ENCODE peak calls at places on chromosomes 12 and 14, in five cellular contexts. One of them, this sample, is unnamed.

GRCh38 chr12:90940872-90941499 is 14.0 kb downstream of the CCER1 start:
- DNase-seq in IMR-90: peak
- DNase-seq in HFF-Myc: no peak
- DNase-seq in thyroid gland: no peak
- DNase-seq in CD4-positive, CD25-positive, alpha-beta regulatory T cell: peak
- DNase-seq in this sample: no peak

GRCh38 chr14:50821471-50822464 is 9.2 kb downstream of the NIN start:
- DNase-seq in IMR-90: no peak
- DNase-seq in HFF-Myc: no peak
- DNase-seq in thyroid gland: no peak
- DNase-seq in CD4-positive, CD25-positive, alpha-beta regulatory T cell: peak
- DNase-seq in this sample: no peak

GRCh38 chr14:86203843-86204242 is 673.9 kb downstream of the FLRT2 start:
- DNase-seq in IMR-90: no peak
- DNase-seq in HFF-Myc: no peak
- DNase-seq in thyroid gland: no peak
- DNase-seq in CD4-positive, CD25-positive, alpha-beta regulatory T cell: no peak
- DNase-seq in this sample: no peak

GRCh38 chr12:96255077-96255476 is 60.9 kb downstream of the ELK3 start:
- DNase-seq in IMR-90: peak
- DNase-seq in HFF-Myc: no peak
- DNase-seq in thyroid gland: peak
- DNase-seq in CD4-positive, CD25-positive, alpha-beta regulatory T cell: no peak
- DNase-seq in this sample: peak

GRCh38 chr12:120199595-120200306 is 1.2 kb downstream of the RPLP0 start:
- DNase-seq in IMR-90: peak
- DNase-seq in HFF-Myc: no peak
- DNase-seq in thyroid gland: no peak
- DNase-seq in CD4-positive, CD25-positive, alpha-beta regulatory T cell: no peak
- DNase-seq in this sample: no peak

GRCh38 chr14:90368946-90369721 is 27.7 kb upstream of the CALM1 start:
- DNase-seq in IMR-90: peak
- DNase-seq in HFF-Myc: peak
- DNase-seq in thyroid gland: no peak
- DNase-seq in CD4-positive, CD25-positive, alpha-beta regulatory T cell: peak
- DNase-seq in this sample: no peak

GRCh38 chr12:50542448-50542847 is 37.7 kb downstream of the DIP2B start:
- DNase-seq in IMR-90: peak
- DNase-seq in HFF-Myc: no peak
- DNase-seq in thyroid gland: no peak
- DNase-seq in CD4-positive, CD25-positive, alpha-beta regulatory T cell: peak
- DNase-seq in this sample: no peak

GRCh38 chr14:77353469-77354141 is 23.3 kb downstream of the TMED8 start:
- DNase-seq in IMR-90: no peak
- DNase-seq in HFF-Myc: no peak
- DNase-seq in thyroid gland: no peak
- DNase-seq in CD4-positive, CD25-positive, alpha-beta regulatory T cell: no peak
- DNase-seq in this sample: no peak

GRCh38 chr14:90543876-90544275 is 147.0 kb downstream of the CALM1 start:
- DNase-seq in IMR-90: no peak
- DNase-seq in HFF-Myc: no peak
- DNase-seq in thyroid gland: no peak
- DNase-seq in CD4-positive, CD25-positive, alpha-beta regulatory T cell: no peak
- DNase-seq in this sample: no peak

GRCh38 chr12:6384499-6385436 is 806 bp downstream of the LTBR start:
- DNase-seq in IMR-90: no peak
- DNase-seq in HFF-Myc: no peak
- DNase-seq in thyroid gland: peak
- DNase-seq in CD4-positive, CD25-positive, alpha-beta regulatory T cell: no peak
- DNase-seq in this sample: no peak

GRCh38 chr14:96098309-96098998 is 59.3 kb downstream of the C14orf132 start:
- DNase-seq in IMR-90: peak
- DNase-seq in HFF-Myc: peak
- DNase-seq in thyroid gland: no peak
- DNase-seq in CD4-positive, CD25-positive, alpha-beta regulatory T cell: peak
- DNase-seq in this sample: no peak

GRCh38 chr14:50399251-50400032 is 2.8 kb upstream of the CDKL1 start:
- DNase-seq in IMR-90: peak
- DNase-seq in HFF-Myc: no peak
- DNase-seq in thyroid gland: peak
- DNase-seq in CD4-positive, CD25-positive, alpha-beta regulatory T cell: no peak
- DNase-seq in this sample: no peak

GRCh38 chr12:132603240-132604107 is 6.9 kb downstream of the LRCOL1 start:
- DNase-seq in IMR-90: no peak
- DNase-seq in HFF-Myc: no peak
- DNase-seq in thyroid gland: no peak
- DNase-seq in CD4-positive, CD25-positive, alpha-beta regulatory T cell: no peak
- DNase-seq in this sample: no peak

GRCh38 chr12:2273288-2273687 is 220.5 kb downstream of the CACNA1C start:
- DNase-seq in IMR-90: peak
- DNase-seq in HFF-Myc: no peak
- DNase-seq in thyroid gland: peak
- DNase-seq in CD4-positive, CD25-positive, alpha-beta regulatory T cell: no peak
- DNase-seq in this sample: peak

DNA sequence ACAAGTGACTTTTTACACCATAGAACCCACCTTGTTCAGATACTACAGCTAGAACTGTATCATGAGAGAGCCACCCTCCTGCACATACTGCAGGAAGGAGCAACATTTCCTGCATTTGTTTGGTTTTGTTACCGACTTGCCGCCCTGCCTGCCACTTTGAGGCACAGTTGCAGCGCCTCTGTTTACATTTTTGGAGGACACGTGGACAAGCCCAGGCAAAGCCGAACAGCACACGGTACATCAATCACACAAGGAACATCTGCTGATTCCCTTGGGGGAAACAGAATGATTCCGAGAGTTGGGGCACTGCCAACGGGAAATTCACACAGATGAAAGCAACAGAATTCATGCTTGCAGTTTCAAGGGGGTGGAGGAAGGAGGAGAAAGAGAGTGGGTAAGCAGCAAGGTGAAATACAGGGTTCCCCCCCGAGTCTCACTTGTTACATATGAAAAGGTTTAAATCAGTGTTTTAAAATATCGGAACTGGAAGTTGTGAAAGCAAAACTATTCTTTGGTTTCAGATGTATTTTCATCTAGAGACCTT is 110.7 kb downstream of the BTG1 start:
- DNase-seq in IMR-90: peak
- DNase-seq in HFF-Myc: peak
- DNase-seq in thyroid gland: peak
- DNase-seq in CD4-positive, CD25-positive, alpha-beta regulatory T cell: peak
- DNase-seq in this sample: peak
- H3K4me3 ChIP-seq in IMR-90: peak
- H3K4me3 ChIP-seq in HFF-Myc: peak
- H3K4me3 ChIP-seq in thyroid gland: no peak
- H3K4me3 ChIP-seq in CD4-positive, CD25-positive, alpha-beta regulatory T cell: peak
- H3K4me3 ChIP-seq in this sample: peak

DNA sequence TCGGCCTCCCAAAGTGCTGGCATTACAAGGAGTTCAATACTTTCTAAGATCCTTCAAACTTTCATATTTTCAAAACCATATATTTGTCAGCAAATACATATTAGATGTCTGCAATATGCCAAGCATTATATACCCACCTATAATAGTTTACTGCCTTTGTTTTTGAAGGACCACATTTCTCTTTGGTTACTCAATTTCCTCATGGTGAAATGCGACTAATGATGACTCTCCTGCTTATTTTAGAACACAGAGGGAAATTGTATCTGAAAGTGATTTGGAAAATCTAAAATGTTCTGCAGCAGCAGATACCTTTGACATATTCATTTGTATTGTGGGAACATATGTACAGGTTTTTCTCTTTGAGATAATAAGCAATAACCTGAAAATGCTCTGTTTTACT is 2.7 kb upstream of the CNTN1 start:
- DNase-seq in IMR-90: no peak
- DNase-seq in HFF-Myc: no peak
- DNase-seq in thyroid gland: no peak
- DNase-seq in CD4-positive, CD25-positive, alpha-beta regulatory T cell: no peak
- DNase-seq in this sample: no peak
- H3K4me3 ChIP-seq in IMR-90: no peak
- H3K4me3 ChIP-seq in HFF-Myc: no peak
- H3K4me3 ChIP-seq in thyroid gland: no peak
- H3K4me3 ChIP-seq in CD4-positive, CD25-positive, alpha-beta regulatory T cell: no peak
- H3K4me3 ChIP-seq in this sample: no peak

DNA sequence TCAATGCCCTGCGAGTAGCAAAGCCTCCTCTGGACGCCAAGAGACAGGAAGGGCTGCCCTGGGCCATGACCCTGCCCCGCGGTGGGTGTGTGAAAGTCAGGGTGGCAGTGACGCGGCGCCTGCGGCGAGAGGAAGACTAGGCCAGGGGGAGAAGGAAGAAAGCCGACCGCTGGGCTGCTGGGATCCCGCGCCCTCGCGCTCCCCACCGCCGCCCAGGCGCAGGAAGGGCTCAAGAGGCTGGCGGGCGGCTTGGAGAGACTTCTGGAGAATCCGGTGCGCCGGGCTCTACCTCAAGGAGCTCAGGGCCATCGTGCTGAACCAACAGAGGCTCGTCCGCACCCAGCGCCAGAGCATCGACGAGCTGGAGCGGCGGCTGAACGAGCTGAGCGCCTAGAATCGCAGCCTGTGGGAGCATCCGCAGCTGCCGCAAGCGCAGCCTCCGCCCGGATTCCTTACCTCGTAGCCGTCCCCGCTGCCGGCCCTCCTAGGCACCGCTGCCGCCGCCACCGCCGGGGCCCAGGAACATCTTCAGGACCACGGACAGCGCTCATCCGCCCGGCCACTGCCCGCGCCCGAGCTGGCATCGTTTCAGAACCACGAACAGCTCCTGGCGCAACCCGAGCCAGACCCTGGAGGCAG is 105.0 kb upstream of the PRB2 start:
- DNase-seq in IMR-90: peak
- DNase-seq in HFF-Myc: peak
- DNase-seq in thyroid gland: peak
- DNase-seq in CD4-positive, CD25-positive, alpha-beta regulatory T cell: peak
- DNase-seq in this sample: peak
- H3K4me3 ChIP-seq in IMR-90: no peak
- H3K4me3 ChIP-seq in HFF-Myc: no peak
- H3K4me3 ChIP-seq in thyroid gland: no peak
- H3K4me3 ChIP-seq in CD4-positive, CD25-positive, alpha-beta regulatory T cell: no peak
- H3K4me3 ChIP-seq in this sample: no peak

GRCh38 chr12:124518051-124518932 is 49.1 kb downstream of the NCOR2 start:
- DNase-seq in IMR-90: peak
- DNase-seq in HFF-Myc: peak
- DNase-seq in thyroid gland: peak
- DNase-seq in CD4-positive, CD25-positive, alpha-beta regulatory T cell: no peak
- DNase-seq in this sample: peak

GRCh38 chr12:124514996-124515932 is 52.1 kb downstream of the NCOR2 start:
- DNase-seq in IMR-90: no peak
- DNase-seq in HFF-Myc: no peak
- DNase-seq in thyroid gland: no peak
- DNase-seq in CD4-positive, CD25-positive, alpha-beta regulatory T cell: no peak
- DNase-seq in this sample: no peak

GRCh38 chr12:124516850-124517249 is 50.6 kb downstream of the NCOR2 start:
- DNase-seq in IMR-90: no peak
- DNase-seq in HFF-Myc: no peak
- DNase-seq in thyroid gland: no peak
- DNase-seq in CD4-positive, CD25-positive, alpha-beta regulatory T cell: no peak
- DNase-seq in this sample: no peak

GRCh38 chr12:124515981-124516380 is 51.4 kb downstream of the NCOR2 start:
- DNase-seq in IMR-90: no peak
- DNase-seq in HFF-Myc: no peak
- DNase-seq in thyroid gland: no peak
- DNase-seq in CD4-positive, CD25-positive, alpha-beta regulatory T cell: no peak
- DNase-seq in this sample: peak

GRCh38 chr12:124517260-124518050 is 50.0 kb downstream of the NCOR2 start:
- DNase-seq in IMR-90: peak
- DNase-seq in HFF-Myc: no peak
- DNase-seq in thyroid gland: peak
- DNase-seq in CD4-positive, CD25-positive, alpha-beta regulatory T cell: no peak
- DNase-seq in this sample: peak
- H3K4me3 ChIP-seq in IMR-90: no peak
- H3K4me3 ChIP-seq in HFF-Myc: peak
- H3K4me3 ChIP-seq in thyroid gland: peak
- H3K4me3 ChIP-seq in CD4-positive, CD25-positive, alpha-beta regulatory T cell: no peak
- H3K4me3 ChIP-seq in this sample: peak

DNA sequence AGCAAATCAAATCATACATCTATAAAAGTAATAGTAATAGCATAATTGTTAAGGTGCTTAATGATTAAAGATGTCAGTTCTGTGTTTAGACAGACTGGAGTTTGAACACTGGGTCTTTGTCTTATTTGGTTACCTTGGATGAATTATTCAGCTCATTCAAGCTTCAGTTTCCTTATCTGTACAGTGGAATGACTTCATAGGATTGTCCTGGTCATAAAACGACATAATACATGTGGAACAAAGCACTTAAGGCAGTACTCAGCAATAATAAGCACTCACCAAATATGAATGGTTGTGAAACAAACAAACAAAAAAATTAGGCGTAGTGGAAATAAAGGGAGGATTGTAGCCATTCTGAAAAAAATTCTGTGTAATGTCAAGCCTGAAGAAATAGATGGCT is 157.9 kb downstream of the SLC15A5 start:
- DNase-seq in IMR-90: no peak
- DNase-seq in HFF-Myc: no peak
- DNase-seq in thyroid gland: no peak
- DNase-seq in CD4-positive, CD25-positive, alpha-beta regulatory T cell: no peak
- DNase-seq in this sample: no peak
- H3K4me3 ChIP-seq in IMR-90: no peak
- H3K4me3 ChIP-seq in HFF-Myc: no peak
- H3K4me3 ChIP-seq in thyroid gland: no peak
- H3K4me3 ChIP-seq in CD4-positive, CD25-positive, alpha-beta regulatory T cell: no peak
- H3K4me3 ChIP-seq in this sample: no peak

This sample was measured in heart right ventricle.